ENCODE peak calls at places on chromosomes 12 and 14, in four cellular contexts. H is SHP77 treated with DMSO at 0.1 percent for 48 hours, G is T-cell, U is tibial nerve. P is an unnamed sample.

GRCh38 chr14:99733221-99733550 is 49.1 kb downstream of the CYP46A1 start:
- DNase-seq in H (no peak), G (no peak), U (no peak), P (no peak)

GRCh38 chr14:66746316-66747006 is 238.5 kb downstream of the GPHN start:
- DNase-seq in H (peak), G (no peak), U (peak), P (no peak)

GRCh38 chr14:68977741-68978549 is 1.2 kb downstream of the ACTN1 start:
- DNase-seq in H (no peak), G (peak), U (peak), P (peak)

GRCh38 chr14:65958664-65959562 is 527.3 kb upstream of the CCDC196 start:
- DNase-seq in H (no peak), G (no peak), U (no peak), P (no peak)

GRCh38 chr12:95820096-95820703 is 29.6 kb upstream of the NTN4 start:
- DNase-seq in H (peak), G (no peak), U (peak), P (no peak)

GRCh38 chr12:132285991-132286681 is 43.3 kb downstream of the GALNT9 start:
- DNase-seq in H (no peak), G (no peak), U (peak), P (no peak)

GRCh38 chr14:56379956-56380355 is 199.6 kb upstream of the TMEM260 start:
- DNase-seq in H (no peak), G (no peak), U (peak), P (no peak)

GRCh38 chr14:22088614-22089359 is 415.2 kb upstream of the OR4E1 start:
- DNase-seq in H (no peak), G (no peak), U (no peak), P (no peak)

GRCh38 chr12:111438501-111438900 is 32.8 kb downstream of the SH2B3 start:
- DNase-seq in H (no peak), G (peak), U (no peak), P (peak)

GRCh38 chr12:116982721-116983502 is 72.2 kb downstream of the FBXW8 start:
- DNase-seq in H (no peak), G (no peak), U (no peak), P (no peak)

GRCh38 chr12:54970741-54971140 is 13.8 kb downstream of the TESPA1 start:
- DNase-seq in H (no peak), G (no peak), U (no peak), P (no peak)

GRCh38 chr12:15688202-15688736 is 100.9 kb downstream of the EPS8 start:
- DNase-seq in H (no peak), G (no peak), U (peak), P (peak)

GRCh38 chr12:49615725-49616124 is 7.6 kb upstream of the PRPF40B start:
- DNase-seq in H (no peak), G (no peak), U (no peak), P (no peak)

GRCh38 chr14:96204151-96205058 is at the start of gene BDKRB2:
- DNase-seq in H (peak), G (no peak), U (peak), P (peak)

GRCh38 chr12:53660064-53660463 is 15.8 kb downstream of the ATP5MC2 start:
- DNase-seq in H (no peak), G (no peak), U (no peak), P (no peak)

GRCh38 chr14:41144370-41144769 is 462.3 kb upstream of the LRFN5 start:
- DNase-seq in H (no peak), G (no peak), U (no peak), P (no peak)

GRCh38 chr12:49357099-49357678 is 10.1 kb upstream of the SPATS2 start:
- DNase-seq in H (no peak), G (no peak), U (no peak), P (no peak)

GRCh38 chr12:121576851-121577391 is 3.9 kb downstream of the KDM2B start:
- DNase-seq in H (no peak), G (no peak), U (peak), P (peak)

GRCh38 chr12:92396647-92397258 is 251.1 kb upstream of the BTG1 start:
- DNase-seq in H (no peak), G (no peak), U (no peak), P (no peak)

GRCh38 chr14:38989917-38990546 is 113.0 kb downstream of the SEC23A start:
- DNase-seq in H (no peak), G (no peak), U (no peak), P (no peak)

GRCh38 chr12:102408487-102409297 is 71.7 kb downstream of the IGF1 start:
- DNase-seq in H (no peak), G (no peak), U (no peak), P (no peak)

GRCh38 chr12:130090564-130090963 is 71.7 kb upstream of the FZD10 start:
- DNase-seq in H (no peak), G (no peak), U (no peak), P (no peak)

P was measured in ecto neural progenitor cell.